ENCODE peak calls at places on chromosomes 3 and 15, in five cellular contexts. T, Q, N, Y and R are unnamed samples.

GRCh38 chr15:69526086-69526485 is 73.5 kb downstream of the RPLP1 start:
- DNase-seq in T (no peak), Q (no peak), N (no peak), Y (no peak), R (no peak)

GRCh38 chr3:50515565-50516047 is 12.2 kb upstream of the CACNA2D2 start:
- DNase-seq in T (peak), Q (no peak), N (no peak), Y (peak), R (no peak)

GRCh38 chr3:67808906-67809305 is 154.5 kb upstream of the SUCLG2 start:
- DNase-seq in T (no peak), Q (no peak), N (no peak), Y (no peak), R (no peak)

GRCh38 chr3:64148955-64149653 is 76.2 kb downstream of the PRICKLE2 start:
- DNase-seq in T (no peak), Q (no peak), N (peak), Y (no peak), R (no peak)

GRCh38 chr3:156659260-156659659 is 15.1 kb upstream of the TIPARP start:
- DNase-seq in T (no peak), Q (no peak), N (no peak), Y (no peak), R (no peak)

GRCh38 chr15:45703670-45704328 is 69.0 kb downstream of the SQOR start:
- DNase-seq in T (no peak), Q (no peak), N (no peak), Y (no peak), R (no peak)

GRCh38 chr3:34419801-34420200 is 621.4 kb downstream of the PDCD6IP start:
- DNase-seq in T (peak), Q (no peak), N (no peak), Y (no peak), R (no peak)

GRCh38 chr15:39235084-39235795 is 345.6 kb upstream of the THBS1 start:
- DNase-seq in T (no peak), Q (no peak), N (no peak), Y (no peak), R (no peak)

GRCh38 chr15:29456964-29457363 is 187.3 kb upstream of the NSMCE3 start:
- DNase-seq in T (no peak), Q (no peak), N (no peak), Y (no peak), R (no peak)

GRCh38 chr15:74540135-74540760 is 772 bp upstream of the ARID3B start:
- DNase-seq in T (no peak), Q (no peak), N (no peak), Y (no peak), R (no peak)

GRCh38 chr15:52784799-52785671 is 5.1 kb downstream of the ONECUT1 start:
- DNase-seq in T (no peak), Q (no peak), N (peak), Y (no peak), R (peak)

GRCh38 chr15:94265009-94265408 is 33.6 kb downstream of the MCTP2 start:
- DNase-seq in T (no peak), Q (no peak), N (no peak), Y (no peak), R (no peak)

GRCh38 chr3:124860599-124860998 is 26.6 kb downstream of the ITGB5 start:
- DNase-seq in T (no peak), Q (no peak), N (no peak), Y (peak), R (no peak)

GRCh38 chr15:90610220-90610619 is 80.5 kb downstream of the CRTC3 start:
- DNase-seq in T (no peak), Q (no peak), N (no peak), Y (no peak), R (no peak)

GRCh38 chr3:29694783-29695182 is 413.9 kb downstream of the RBMS3 start:
- DNase-seq in T (no peak), Q (no peak), N (no peak), Y (no peak), R (no peak)

GRCh38 chr3:50269977-50270413 is 1.0 kb downstream of the SEMA3B start:
- DNase-seq in T (no peak), Q (no peak), N (no peak), Y (no peak), R (no peak)

GRCh38 chr15:75065467-75065850 is 42.1 kb downstream of the PPCDC start:
- DNase-seq in T (no peak), Q (peak), N (peak), Y (no peak), R (no peak)

GRCh38 chr15:100720406-100720967 is 118.1 kb downstream of the ASB7 start:
- DNase-seq in T (no peak), Q (no peak), N (no peak), Y (peak), R (no peak)

GRCh38 chr3:12303532-12303931 is 14.7 kb downstream of the PPARG start:
- DNase-seq in T (no peak), Q (no peak), N (no peak), Y (no peak), R (no peak)